ENCODE peak calls at places on chromosomes 7 and 10, in six cellular contexts. B, Y, A, C, P and I are unnamed samples. For H3K4me1, the result is how much of the 10 kb centered on the place peaks cover.

GRCh38 chr10:77531441-77532001 is 106.1 kb downstream of the KCNMA1 start:
- DNase-seq in Y (no peak), C (no peak), P (peak), B (no peak), A (no peak), I (no peak)

GRCh38 chr7:46687203-46687602 is 766.1 kb upstream of the IGFBP3 start:
- DNase-seq in C (no peak), A (no peak), Y (no peak), B (no peak), P (no peak), I (no peak)

GRCh38 chr10:124224331-124225028 is 131.1 kb upstream of the CHST15 start:
- DNase-seq in A (no peak), C (no peak), P (no peak), B (peak), Y (peak), I (no peak)

GRCh38 chr7:112010994-112011393 is 195.2 kb downstream of the DOCK4 start:
- DNase-seq in P (no peak), A (no peak), Y (no peak), C (no peak), B (no peak), I (no peak)

GRCh38 chr7:157224627-157225026 is 85.9 kb downstream of the UBE3C start:
- DNase-seq in Y (no peak), A (no peak), B (no peak), P (no peak), C (no peak), I (no peak)

GRCh38 chr10:12971001-12971788 is 30.3 kb downstream of the CCDC3 start:
- DNase-seq in B (no peak), P (no peak), A (no peak), C (no peak), Y (peak), I (no peak)

GRCh38 chr7:12389089-12389700 is 14.5 kb downstream of the VWDE start:
- DNase-seq in C (peak), A (peak), B (no peak), P (no peak), Y (no peak), I (no peak)

GRCh38 chr7:150360682-150361058 is 8.0 kb upstream of the REPIN1 start:
- DNase-seq in A (no peak), P (peak), C (no peak), B (no peak), Y (no peak), I (no peak)

GRCh38 chr7:42144253-42145002 is 92.6 kb downstream of the GLI3 start:
- DNase-seq in Y (no peak), B (no peak), A (no peak), C (no peak), P (no peak), I (no peak)

GRCh38 chr7:126185959-126186580 is 1066.7 kb downstream of the GRM8 start:
- DNase-seq in A (peak), C (no peak), B (no peak), P (no peak), Y (no peak), I (no peak)

GRCh38 chr10:7475046-7475860 is 64.4 kb upstream of the SFMBT2 start:
- DNase-seq in C (no peak), A (no peak), P (peak), B (no peak), Y (peak), I (no peak)

GRCh38 chr7:50653997-50654425 is 88.8 kb upstream of the DDC start:
- DNase-seq in B (no peak), P (peak), C (peak), A (no peak), Y (no peak), I (peak)

GRCh38 chr10:127922675-127923366 is 15.9 kb downstream of the PTPRE start:
- DNase-seq in B (peak), A (no peak), C (peak), Y (peak), P (peak), I (no peak)

GRCh38 chr10:77386833-77387232 is 250.8 kb downstream of the KCNMA1 start:
- DNase-seq in B (no peak), P (no peak), A (no peak), C (no peak), Y (no peak), I (no peak)

GRCh38 chr10:15589109-15589508 is 130.6 kb downstream of the ITGA8 start:
- DNase-seq in Y (no peak), B (no peak), A (no peak), C (no peak), P (no peak), I (no peak)

GRCh38 chr7:106870983-106871410 is 5.9 kb downstream of the PIK3CG start:
- DNase-seq in Y (no peak), B (no peak), A (no peak), C (no peak), P (no peak), I (no peak)

GRCh38 chr10:101067356-101068083 is 5.7 kb downstream of the KAZALD1 start:
- DNase-seq in A (no peak), C (peak), B (peak), Y (peak), P (peak), I (peak)

GRCh38 chr10:122240401-122240800 is 30.7 kb upstream of the BTBD16 start:
- DNase-seq in P (no peak), Y (no peak), B (no peak), A (no peak), C (no peak), I (peak)

GRCh38 chr7:151382079-151382885 is 27.6 kb downstream of the WDR86 start:
- DNase-seq in A (no peak), P (no peak), C (no peak), B (no peak), Y (peak), I (peak)

GRCh38 chr10:91768123-91768522 is 30.1 kb upstream of the TNKS2 start:
- DNase-seq in B (no peak), P (no peak), A (no peak), Y (no peak), C (no peak), I (no peak)

GRCh38 chr10:20276127-20276979 is 460.1 kb downstream of the PLXDC2 start:
- DNase-seq in P (no peak), C (no peak), Y (no peak), A (no peak), B (peak), I (no peak)

GRCh38 chr7:114212753-114213439 is 201.7 kb upstream of the FOXP2 start:
- DNase-seq in Y (no peak), P (no peak), C (no peak), A (no peak), B (no peak), I (no peak)

GRCh38 chr7:41706228-41706930 is 3.5 kb upstream of the INHBA start:
- DNase-seq in Y (no peak), B (no peak), P (no peak), C (no peak), A (no peak), I (no peak)

DNA sequence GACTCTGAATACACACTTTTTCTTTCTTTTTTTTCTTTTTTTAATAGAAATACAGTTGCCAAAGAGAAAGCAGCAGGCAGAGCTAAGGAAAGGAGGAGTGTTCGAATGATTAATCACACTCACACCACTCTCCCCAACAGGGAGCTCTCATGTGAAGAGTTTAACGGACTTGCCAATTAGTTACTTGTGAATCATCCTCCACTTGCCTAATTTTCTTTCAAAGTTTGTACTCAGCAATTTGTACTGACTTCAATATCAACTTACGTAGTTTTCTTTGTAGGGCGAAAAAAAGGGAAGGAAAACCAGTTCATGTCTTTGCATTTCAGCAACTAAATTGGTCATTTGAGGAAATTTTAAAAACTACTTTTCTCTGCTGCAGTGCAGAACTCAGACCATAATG is 109.2 kb downstream of the PIP4K2A start:
- DNase-seq in Y (no peak), B (no peak), A (no peak), C (no peak), P (no peak), I (no peak)
- H3K4me1 ChIP-seq in Y (under half), B (under half), A (under half), C (under half), P (under half), I (half or more)

DNA sequence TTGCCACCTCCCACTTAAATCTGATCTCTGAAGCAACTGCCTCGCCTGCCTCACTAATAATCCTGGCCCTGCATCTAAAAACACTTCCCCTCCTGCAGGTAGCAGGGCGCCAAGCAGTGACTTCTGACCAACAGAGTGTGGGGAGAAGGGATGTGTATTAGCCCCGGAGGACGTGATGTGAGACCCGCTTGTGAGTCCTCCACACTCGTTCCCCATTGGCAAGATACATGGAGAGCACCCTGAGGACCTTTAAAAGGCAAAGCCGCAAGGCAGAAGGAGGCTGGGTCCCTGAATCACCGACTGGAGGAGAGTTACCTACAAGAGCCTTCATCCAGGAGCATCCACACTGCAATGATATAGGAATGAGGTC is 6.1 kb upstream of the PILRA start:
- DNase-seq in B (no peak), P (no peak), Y (no peak), A (no peak), C (no peak), I (no peak)
- TF ChIP-seq POLR2AphosphoS5 in B (no peak), P (no peak), Y (no peak), A (no peak), C (no peak), I (no peak)

GRCh38 chr7:155343150-155343549 is 45.5 kb downstream of the INSIG1 start:
- DNase-seq in B (no peak), A (no peak), Y (no peak), P (peak), C (no peak), I (no peak)

GRCh38 chr7:155345490-155345889 is 47.8 kb downstream of the INSIG1 start:
- DNase-seq in C (no peak), Y (no peak), P (peak), A (no peak), B (no peak), I (no peak)

GRCh38 chr7:155343661-155344121 is 46.0 kb downstream of the INSIG1 start:
- DNase-seq in B (no peak), Y (no peak), C (no peak), P (peak), A (no peak), I (no peak)

GRCh38 chr7:155344618-155345433 is 47.1 kb downstream of the INSIG1 start:
- DNase-seq in C (peak), P (peak), B (peak), Y (peak), A (peak), I (peak)

DNA sequence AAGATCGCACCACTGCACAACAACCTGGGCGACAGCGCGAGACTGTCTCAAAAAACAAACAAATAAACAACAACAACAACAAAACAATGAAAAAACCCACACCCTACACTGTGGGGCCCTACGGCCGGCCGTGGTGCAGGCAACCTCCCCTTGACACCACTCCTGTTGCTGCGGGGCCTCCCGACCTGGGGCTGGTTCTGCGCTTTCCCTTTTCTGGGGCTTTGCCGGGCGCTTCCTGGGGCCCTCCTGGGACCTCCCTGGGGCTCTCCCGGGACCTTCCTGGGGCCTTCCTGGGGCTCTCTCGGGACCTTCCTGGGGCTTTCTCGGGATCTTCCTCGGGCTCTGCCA is 46.6 kb downstream of the INSIG1 start:
- DNase-seq in Y (no peak), P (peak), C (no peak), A (no peak), B (no peak), I (peak)
- H3K4me1 ChIP-seq in Y (under half), P (under half), C (under half), A (under half), B (under half), I (under half)

GRCh38 chr7:128961030-128961659 is 23.4 kb downstream of the IRF5 start:
- DNase-seq in P (no peak), Y (no peak), A (no peak), C (no peak), B (no peak), I (no peak)

GRCh38 chr7:128959296-128959695 is 21.6 kb downstream of the IRF5 start:
- DNase-seq in A (no peak), P (no peak), C (no peak), B (no peak), Y (no peak), I (no peak)

GRCh38 chr7:128962837-128963236 is 25.1 kb downstream of the IRF5 start:
- DNase-seq in A (no peak), P (no peak), C (no peak), Y (no peak), B (no peak), I (no peak)

GRCh38 chr7:128957613-128958012 is 19.9 kb downstream of the IRF5 start:
- DNase-seq in A (no peak), C (no peak), B (no peak), Y (no peak), P (no peak), I (no peak)

GRCh38 chr7:128963327-128963757 is 25.6 kb downstream of the IRF5 start:
- DNase-seq in C (no peak), A (no peak), B (no peak), P (no peak), Y (no peak), I (no peak)
- TF ChIP-seq POLR2AphosphoS5 in C (no peak), A (no peak), B (no peak), P (no peak), Y (no peak), I (no peak)

DNA sequence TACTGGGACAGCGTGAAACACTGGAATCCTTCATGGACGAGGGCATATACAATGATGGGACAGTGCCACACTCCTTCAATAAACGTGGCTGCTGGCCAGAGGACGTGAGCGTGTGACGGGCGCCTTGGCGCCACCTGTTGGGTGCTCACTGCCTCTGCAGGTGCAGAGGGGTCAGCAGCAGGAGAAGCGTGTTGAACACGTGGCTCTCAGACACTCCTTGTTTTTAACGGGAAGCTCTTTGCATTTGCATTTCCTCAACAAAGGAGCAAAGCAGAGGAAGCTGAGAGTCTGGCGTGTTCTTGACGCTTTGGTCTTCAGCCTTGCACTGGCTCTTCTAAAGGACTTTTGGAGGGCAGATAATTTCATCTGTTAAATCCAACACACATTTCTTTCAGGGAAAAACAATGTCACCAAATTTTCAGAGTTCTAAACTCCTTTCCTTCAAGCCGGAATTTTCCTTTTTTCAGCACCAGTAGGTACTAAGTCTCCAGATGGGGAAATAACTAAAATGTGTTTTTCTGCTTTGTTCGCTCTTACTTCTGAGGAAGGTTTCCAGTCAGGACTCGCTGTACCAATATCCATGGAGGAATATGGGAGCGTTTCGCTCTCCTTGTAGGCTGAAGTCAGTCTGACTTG is 2.9 kb upstream of the GET4 start:
- DNase-seq in C (peak), B (peak), Y (peak), A (peak), P (peak), I (peak)
- H3K4me1 ChIP-seq in C (under half), B (under half), Y (under half), A (under half), P (under half), I (under half)

GRCh38 chr7:139393621-139394215 is 34.0 kb downstream of the LUC7L2 start:
- DNase-seq in P (no peak), C (no peak), Y (no peak), B (no peak), A (no peak), I (no peak)
- TF ChIP-seq POLR2AphosphoS5 in P (no peak), C (no peak), Y (no peak), B (no peak), A (no peak), I (no peak)

DNA sequence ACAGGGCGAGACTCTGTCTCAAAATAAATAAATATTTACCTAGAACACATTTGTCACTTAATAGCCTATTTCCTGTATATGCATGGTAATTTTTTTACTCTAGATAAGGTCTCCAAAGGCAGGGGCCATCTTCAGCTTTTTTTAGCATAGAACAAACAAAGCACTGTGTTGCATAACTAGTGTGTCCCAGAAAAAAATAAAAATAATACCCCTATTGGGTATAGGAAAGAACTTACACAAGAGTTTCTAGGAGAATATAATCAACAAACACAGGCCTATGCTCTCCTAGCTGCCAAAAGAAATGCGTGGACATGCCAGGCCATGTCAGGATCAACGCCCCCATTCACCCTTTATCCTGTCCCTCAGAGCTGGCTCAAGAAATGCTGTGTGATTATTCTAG is 103.6 kb downstream of the PARD3 start:
- DNase-seq in C (no peak), B (no peak), Y (no peak), A (no peak), P (no peak), I (no peak)
- H3K4me1 ChIP-seq in C (under half), B (under half), Y (half or more), A (under half), P (under half), I (under half)

DNA sequence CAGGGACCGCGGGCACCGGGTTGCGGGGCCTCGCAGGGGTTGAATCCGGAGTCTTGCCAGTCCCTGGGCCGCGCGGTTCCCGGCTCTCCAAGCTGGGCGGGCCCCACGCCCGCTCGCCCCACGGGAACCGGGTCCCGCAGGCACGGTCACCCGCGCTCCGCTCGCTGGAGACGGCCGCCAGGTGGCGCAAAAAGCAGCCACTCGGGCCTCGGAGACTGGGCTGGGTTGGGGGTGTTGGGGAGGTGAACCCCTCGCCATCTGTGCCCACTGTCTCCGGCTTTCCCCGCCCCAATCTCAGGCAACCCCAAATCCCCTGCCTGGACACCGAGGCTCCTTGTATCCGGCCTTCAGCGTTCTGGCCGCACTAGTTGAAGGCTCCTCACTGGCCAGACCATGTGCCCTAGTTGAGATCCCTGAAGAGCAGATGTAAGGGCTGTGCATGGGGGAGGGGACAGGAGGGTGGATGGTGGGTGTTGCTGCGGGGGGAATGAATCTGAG is 1.5 kb upstream of the ACHE start:
- DNase-seq in A (no peak), Y (peak), C (peak), B (no peak), P (no peak), I (peak)
- TF ChIP-seq POLR2AphosphoS5 in A (no peak), Y (no peak), C (no peak), B (no peak), P (no peak), I (no peak)

GRCh38 chr10:59904431-59905065 is 1.8 kb downstream of the CCDC6 start:
- DNase-seq in A (no peak), Y (no peak), P (no peak), B (no peak), C (no peak), I (no peak)
- H3K4me1 ChIP-seq in A (under half), Y (under half), P (under half), B (under half), C (under half), I (under half)